ENCODE peak calls at places on chromosome 3, in four cellular contexts. W is neuronal stem cell, C is left lung, H is upper lobe of right lung. I is an unnamed sample.

GRCh38 chr3:117486709-117487394 is 777.3 kb downstream of the TUSC7 start:
- DNase-seq in W (no peak), C (no peak), H (no peak), I (no peak)

GRCh38 chr3:60276615-60277014 is 974.6 kb downstream of the FHIT start:
- DNase-seq in W (no peak), C (no peak), H (no peak), I (no peak)

GRCh38 chr3:52678265-52678927 is 7.3 kb downstream of the PBRM1 start:
- DNase-seq in W (no peak), C (no peak), H (no peak), I (no peak)

GRCh38 chr3:146832815-146833458 is 227.8 kb upstream of the PLSCR5 start:
- DNase-seq in W (no peak), C (no peak), H (no peak), I (no peak)

GRCh38 chr3:176953106-176954080 is 243.9 kb downstream of the TBL1XR1 start:
- DNase-seq in W (no peak), C (no peak), H (no peak), I (no peak)

GRCh38 chr3:52897130-52898109 is at the start of gene STIMATE:
- DNase-seq in W (peak), C (peak), H (peak), I (peak)

GRCh38 chr3:31462050-31462569 is 70.6 kb upstream of the STT3B start:
- DNase-seq in W (no peak), C (no peak), H (no peak), I (no peak)

GRCh38 chr3:52498134-52499054 is 3.3 kb downstream of the STAB1 start:
- DNase-seq in W (no peak), C (no peak), H (peak), I (peak)

GRCh38 chr3:17091895-17092294 is 207.1 kb downstream of the PLCL2 start:
- DNase-seq in W (no peak), C (no peak), H (no peak), I (no peak)

GRCh38 chr3:194318511-194319161 is 32.5 kb downstream of the CPN2 start:
- DNase-seq in W (no peak), C (peak), H (no peak), I (no peak)

DNA sequence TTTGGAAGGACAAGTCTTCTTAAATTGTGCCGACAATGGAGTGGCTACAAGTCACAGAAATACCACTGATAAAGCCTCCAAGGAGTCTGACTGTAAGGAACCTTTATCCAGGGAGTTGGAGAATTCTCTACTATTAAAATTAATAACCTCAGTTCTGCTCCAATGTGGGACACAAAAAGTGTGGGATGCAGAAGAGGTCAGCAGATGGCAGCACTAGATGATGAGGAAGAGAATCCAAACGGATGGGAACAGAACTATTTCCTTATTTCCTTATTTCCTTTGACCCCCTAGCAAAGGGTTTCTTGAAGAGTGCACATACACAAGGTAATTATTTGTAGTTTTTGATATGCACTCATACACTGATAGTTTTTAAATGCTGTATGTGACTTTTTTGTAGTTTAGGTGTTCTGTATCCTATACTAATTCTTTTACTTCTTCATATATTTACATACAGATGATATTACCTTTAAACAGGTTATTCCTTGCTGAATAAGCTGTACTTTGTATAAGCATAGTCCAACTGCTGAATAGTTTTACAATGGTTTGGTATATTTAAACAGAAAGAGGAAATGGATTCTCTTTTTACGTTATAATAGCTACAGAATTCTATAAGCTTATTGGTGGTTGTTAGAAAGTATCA is 25.6 kb upstream of the NLGN1 start:
- DNase-seq in W (peak), C (no peak), H (no peak), I (no peak)
- H3K4me3 ChIP-seq in W (no peak), C (no peak), H (no peak), I (no peak)

GRCh38 chr3:12946134-12946533 is 104.8 kb upstream of the RPL32 start:
- DNase-seq in W (no peak), C (no peak), H (no peak), I (no peak)
- H3K27ac ChIP-seq in W (no peak), C (no peak), H (no peak), I (no peak)

GRCh38 chr3:155078959-155079794 is 942 bp upstream of the MME start:
- DNase-seq in W (peak), C (no peak), H (no peak), I (no peak)

GRCh38 chr3:155080692-155081091 is 573 bp downstream of the MME start:
- DNase-seq in W (no peak), C (no peak), H (no peak), I (no peak)

GRCh38 chr3:155076888-155077287 is 3.2 kb upstream of the MME start:
- DNase-seq in W (no peak), C (no peak), H (no peak), I (no peak)

GRCh38 chr3:155083313-155083905 is 3.3 kb downstream of the MME start:
- DNase-seq in W (no peak), C (no peak), H (no peak), I (no peak)

DNA sequence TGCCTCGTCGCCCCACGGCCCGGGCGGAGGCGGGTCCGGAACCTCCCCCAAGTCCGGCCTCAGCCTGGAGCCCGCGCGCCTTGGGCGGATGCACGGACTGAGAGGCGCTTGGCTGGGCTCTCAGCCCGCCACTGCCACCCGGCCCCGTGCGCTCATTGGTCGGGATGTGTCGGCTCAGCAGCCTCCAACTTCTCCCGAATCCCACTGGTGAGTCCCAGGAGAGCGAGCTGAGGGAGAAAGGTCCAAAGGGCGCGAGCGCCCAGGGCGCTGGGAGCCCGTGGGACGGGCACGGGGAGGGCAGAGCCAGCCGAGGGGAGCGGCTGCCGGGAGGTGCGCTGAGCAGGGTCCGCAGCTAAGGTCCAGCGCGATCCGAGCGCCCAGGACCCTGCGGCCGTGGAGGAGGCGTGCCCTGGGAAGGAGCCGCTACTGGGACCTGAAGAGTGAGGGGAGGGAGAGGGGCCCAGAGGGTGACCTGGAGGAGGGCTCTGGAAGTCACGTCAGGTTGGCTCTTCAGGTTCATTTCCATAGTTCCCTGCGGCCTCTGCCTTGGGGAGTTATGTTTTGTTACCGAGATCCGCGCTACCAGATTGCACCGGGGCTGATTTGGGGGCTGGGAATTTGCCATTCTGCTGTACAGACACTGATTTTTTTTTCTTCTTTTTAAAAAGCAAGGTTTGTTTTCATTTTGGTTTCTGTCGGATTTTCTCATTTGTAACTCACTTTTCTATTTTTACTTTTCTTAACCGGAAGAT is at the start of gene MME:
- DNase-seq in W (peak), C (peak), H (peak), I (peak)
- H3K4me3 ChIP-seq in W (peak), C (peak), H (peak), I (peak)

DNA sequence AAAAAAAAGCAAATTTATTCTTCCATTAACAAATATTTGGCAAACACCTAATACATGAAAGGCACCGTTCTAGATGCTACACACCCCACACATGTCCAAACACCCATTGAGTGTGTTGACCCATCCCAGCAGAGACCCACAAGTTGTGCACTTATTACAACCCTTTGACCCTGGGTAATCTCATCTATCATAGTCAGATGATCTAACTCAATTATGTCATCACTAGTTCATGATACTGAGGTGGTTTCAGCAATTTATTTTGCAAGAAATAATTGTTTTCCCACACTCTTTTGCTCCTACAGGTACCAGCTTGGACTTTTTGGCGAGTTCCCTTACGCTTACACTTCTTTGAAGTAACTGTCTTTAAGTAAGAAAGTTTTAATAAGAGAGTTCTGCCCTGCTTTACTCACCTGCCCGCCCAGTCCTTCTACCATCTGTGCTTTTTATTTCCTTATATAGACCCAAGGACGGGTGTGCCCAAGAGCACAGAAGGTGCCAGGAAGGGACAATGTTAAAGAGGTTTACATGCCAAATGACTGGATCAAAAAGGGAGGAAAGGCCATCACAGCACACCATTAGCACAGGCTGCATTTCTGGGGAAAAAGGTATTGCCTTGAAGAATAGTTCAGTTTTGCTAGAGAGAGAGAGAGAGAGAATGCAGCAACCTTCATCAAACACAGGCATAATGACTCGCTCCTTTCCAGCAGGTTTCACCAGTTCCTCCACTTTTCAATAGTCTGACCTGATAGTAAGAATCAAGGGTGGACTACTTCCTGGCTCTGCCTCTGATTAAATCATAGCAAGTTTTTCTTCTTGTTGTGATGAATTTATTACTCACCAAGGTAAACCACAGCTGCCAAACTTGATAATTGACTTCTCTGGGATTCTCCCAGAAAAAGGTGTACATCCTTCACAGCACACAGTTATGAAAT is 54.5 kb upstream of the ATP11B start:
- DNase-seq in W (no peak), C (no peak), H (no peak), I (no peak)
- H3K27ac ChIP-seq in W (no peak), C (no peak), H (no peak), I (no peak)

GRCh38 chr3:11602886-11603285 is 40.8 kb downstream of the VGLL4 start:
- DNase-seq in W (no peak), C (no peak), H (no peak), I (no peak)
- H3K4me3 ChIP-seq in W (no peak), C (no peak), H (no peak), I (no peak)

GRCh38 chr3:134350266-134350665 is 24.0 kb downstream of the AMOTL2 start:
- DNase-seq in W (no peak), C (no peak), H (peak), I (no peak)

GRCh38 chr3:134348524-134348923 is 25.7 kb downstream of the AMOTL2 start:
- DNase-seq in W (no peak), C (no peak), H (peak), I (no peak)

GRCh38 chr3:134352031-134352671 is 22.1 kb downstream of the AMOTL2 start:
- DNase-seq in W (no peak), C (no peak), H (peak), I (no peak)

GRCh38 chr3:134351421-134351820 is 22.8 kb downstream of the AMOTL2 start:
- DNase-seq in W (no peak), C (no peak), H (no peak), I (no peak)

DNA sequence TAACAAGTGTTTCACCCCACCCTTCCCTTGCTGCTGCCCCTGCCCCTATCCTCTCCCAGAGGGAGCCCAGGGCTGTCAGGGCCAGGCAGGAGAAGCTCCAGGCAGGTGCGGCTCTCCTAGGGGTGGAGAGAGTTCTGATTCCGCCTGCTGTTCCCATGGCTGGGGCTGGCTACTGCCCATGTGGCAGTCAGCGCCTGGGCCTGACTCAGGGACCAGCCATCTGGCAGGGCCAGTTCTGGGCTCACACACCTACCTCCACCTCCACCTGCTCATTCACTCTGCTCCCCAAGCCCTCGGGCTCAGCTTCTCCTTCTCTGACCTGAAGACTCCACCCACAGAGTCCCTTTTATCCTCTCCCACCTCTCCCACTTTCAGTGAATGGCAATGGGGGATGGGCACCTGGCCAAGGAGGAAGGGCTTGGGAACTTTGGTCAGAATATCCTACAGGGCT is 23.4 kb downstream of the AMOTL2 start:
- DNase-seq in W (no peak), C (no peak), H (no peak), I (no peak)
- H3K27ac ChIP-seq in W (no peak), C (no peak), H (peak), I (peak)

I was measured in lower lobe of right lung.